ENCODE peak calls at places on chromosomes 2 and 18, in ten cellular contexts. S is stimulated activated CD8-positive, alpha-beta memory T cell treated with anti-CD3 and anti-CD28 coated beads, Interleukin-7, amount 100 ng/mL, for 24 hours; O is tibial artery; M is fibroblast of the conjunctiva; P is fibroblast of villous mesenchyme; H is NCI-H1092 treated with DMSO at 0.1 percent for 48 hours; Z is stimulated activated CD4-positive, alpha-beta T cell treated with anti-CD3 and anti-CD28 coated beads, Interleukin-1b, Interleukin-23, amount 100 ng/mL, for 4 hours; L is cardiac fibroblast; A is activated T-cell treated with anti-CD3 and anti-CD28 coated beads, Interleukin-2, amount 50 U/mL, for 72 hours; E is SW480. I is an unnamed sample.

GRCh38 chr2:63767307-63767706 is 74.4 kb upstream of the UGP2 start:
- DNase-seq in L (no peak), A (no peak), S (no peak), H (no peak), O (no peak), E (no peak), M (no peak), Z (no peak), P (no peak), I (no peak)

GRCh38 chr2:108194409-108195132 is 45.2 kb upstream of the SULT1C3 start:
- DNase-seq in Z (no peak), A (no peak), O (no peak), L (peak; percentile 10), H (peak; percentile 3), S (no peak), M (no peak), E (peak; percentile 22), P (no peak), I (no peak)

GRCh38 chr18:79765491-79766245 is 32.1 kb upstream of the KCNG2 start:
- DNase-seq in L (peak; percentile 17), P (peak; percentile 49), S (no peak), E (no peak), Z (no peak), M (no peak), H (no peak), O (no peak), A (no peak), I (no peak)

GRCh38 chr2:239792649-239793010 is 232.5 kb downstream of the NDUFA10 start:
- DNase-seq in E (no peak), P (no peak), O (peak; percentile 9), Z (no peak), M (no peak), A (no peak), L (no peak), H (no peak), S (no peak), I (no peak)

GRCh38 chr2:137190411-137191190 is 425.3 kb downstream of the THSD7B start:
- DNase-seq in Z (no peak), P (no peak), H (no peak), M (no peak), S (no peak), L (no peak), E (no peak), A (no peak), O (no peak), I (no peak)

GRCh38 chr2:152814475-152815030 is 96.1 kb downstream of the ARL6IP6 start:
- DNase-seq in H (no peak), P (peak; percentile 3), M (no peak), E (peak; percentile 30), A (no peak), S (no peak), Z (no peak), L (no peak), O (no peak), I (peak; percentile 10)

GRCh38 chr2:71720596-71721361 is 267.4 kb downstream of the DYSF start:
- DNase-seq in A (no peak), Z (no peak), H (no peak), E (no peak), M (no peak), P (no peak), S (no peak), L (no peak), O (no peak), I (no peak)

GRCh38 chr2:191243154-191243553 is 2.0 kb upstream of the MYO1B start:
- DNase-seq in O (no peak), A (no peak), Z (no peak), S (no peak), M (no peak), P (no peak), L (no peak), E (no peak), H (no peak), I (peak; percentile 63)

GRCh38 chr2:134448650-134449049 is 194.8 kb downstream of the MGAT5 start:
- DNase-seq in S (no peak), A (no peak), P (no peak), Z (no peak), E (no peak), M (no peak), O (no peak), H (no peak), L (no peak), I (no peak)

GRCh38 chr18:35038881-35039491 is 2.2 kb upstream of the MAPRE2 start:
- DNase-seq in A (no peak), Z (no peak), H (no peak), M (no peak), P (no peak), S (no peak), O (no peak), L (no peak), E (no peak), I (no peak)

GRCh38 chr2:40002339-40002738 is 223.3 kb upstream of the THUMPD2 start:
- DNase-seq in O (no peak), E (no peak), L (no peak), S (no peak), M (no peak), Z (no peak), A (no peak), P (no peak), H (no peak), I (no peak)

GRCh38 chr2:99471635-99472326 is 18.0 kb downstream of the REV1 start:
- DNase-seq in A (no peak), L (no peak), E (no peak), S (no peak), Z (no peak), O (no peak), M (no peak), P (no peak), H (no peak), I (no peak)

GRCh38 chr2:173828189-173829157 is 136.7 kb downstream of the SP3 start:
- DNase-seq in E (no peak), A (no peak), L (peak; percentile 73), M (no peak), H (no peak), O (no peak), S (no peak), Z (no peak), P (no peak), I (no peak)

GRCh38 chr2:44549099-44549471 is 187.3 kb downstream of the CAMKMT start:
- DNase-seq in P (peak; percentile 68), M (peak; percentile 78), A (no peak), S (no peak), E (peak; percentile 21), O (no peak), Z (no peak), L (peak; percentile 65), H (no peak), I (no peak)

GRCh38 chr2:239949537-239949936 is 75.6 kb downstream of the NDUFA10 start:
- DNase-seq in E (no peak), O (no peak), P (no peak), L (no peak), H (no peak), S (no peak), Z (no peak), M (no peak), A (no peak), I (no peak)

GRCh38 chr2:218607436-218608115 is at the start of gene PLCD4:
- DNase-seq in P (peak; percentile 77), M (peak; percentile 91), S (no peak), L (peak; percentile 86), E (no peak), H (peak; percentile 80), A (no peak), O (peak; percentile 27), Z (no peak), I (no peak)

GRCh38 chr2:204681412-204681811 is 136.1 kb downstream of the PARD3B start:
- DNase-seq in E (no peak), O (no peak), Z (no peak), L (no peak), A (no peak), S (no peak), H (no peak), P (peak; percentile 49), M (no peak), I (no peak)

GRCh38 chr2:234291765-234292204 is 205.1 kb downstream of the ARL4C start:
- DNase-seq in A (no peak), H (peak; percentile 31), L (peak; percentile 80), M (no peak), Z (no peak), P (peak; percentile 66), S (no peak), E (peak; percentile 87), O (no peak), I (peak; percentile 41)

GRCh38 chr2:205375453-205375852 is 306.8 kb upstream of the NRP2 start:
- DNase-seq in H (no peak), O (no peak), E (no peak), A (no peak), P (no peak), S (no peak), L (no peak), M (no peak), Z (no peak), I (no peak)

I was measured in small intestine.